ENCODE peak calls at places on chromosomes 7 and 10, in four cellular contexts. N is adrenal gland, W is iris pigment epithelial cell, X is heart left ventricle. C is an unnamed sample.

GRCh38 chr7:76241141-76241540 is 39.4 kb downstream of the SRRM3 start:
- DNase-seq in N (no peak), W (no peak), X (no peak), C (no peak)

GRCh38 chr10:92740762-92741161 is 51.0 kb downstream of the HHEX start:
- DNase-seq in N (no peak), X (no peak), W (peak), C (no peak)

GRCh38 chr10:43225787-43226153 is 41.1 kb downstream of the RASGEF1A start:
- DNase-seq in N (peak), X (peak), W (no peak), C (peak)

GRCh38 chr7:114086491-114086905 is 167.7 kb upstream of the PPP1R3A start:
- DNase-seq in N (peak), W (no peak), X (peak), C (peak)

GRCh38 chr10:131230166-131230565 is 81.4 kb downstream of the TCERG1L start:
- DNase-seq in W (no peak), N (no peak), X (peak), C (no peak)

GRCh38 chr7:130845581-130846085 is 111.6 kb upstream of the KLF14 start:
- DNase-seq in W (peak), X (no peak), N (no peak), C (no peak)

GRCh38 chr7:90111-91063 is 102.0 kb upstream of the FAM20C start:
- DNase-seq in X (no peak), W (peak), N (no peak), C (no peak)

GRCh38 chr10:3761916-3762708 is 22.9 kb downstream of the KLF6 start:
- DNase-seq in N (no peak), X (no peak), W (peak), C (no peak)

GRCh38 chr7:8435597-8436243 is 2.3 kb downstream of the NXPH1 start:
- DNase-seq in W (no peak), N (no peak), X (no peak), C (no peak)

GRCh38 chr7:16668049-16668858 is 22.3 kb downstream of the BZW2 start:
- DNase-seq in N (peak), W (peak), X (no peak), C (peak)

GRCh38 chr7:24573008-24573553 is at the start of gene PALS2:
- DNase-seq in N (peak), X (peak), W (peak), C (peak)

C was measured in body of pancreas.